ENCODE peak calls at places on chromosomes 6 and 20, in ten cellular contexts. One of them, this sample, is unnamed.

GRCh38 chr20:6765469-6766058 is 1.9 kb upstream of the BMP2 start:
- DNase-seq in neural progenitor cell: peak; percentile 46
- DNase-seq in fibroblast of lung: peak; percentile 82
- DNase-seq in cardiac muscle cell: peak; percentile 53
- DNase-seq in A673: peak; percentile 68
- DNase-seq in colonic mucosa: no peak
- DNase-seq in tibial nerve: peak; percentile 20
- DNase-seq in aorta: no peak
- DNase-seq in A549: peak; percentile 13
- DNase-seq in heart right ventricle: no peak
- DNase-seq in this sample: no peak

GRCh38 chr20:60953311-60953710 is 298.8 kb upstream of the CDH4 start:
- DNase-seq in neural progenitor cell: peak; percentile 45
- DNase-seq in fibroblast of lung: no peak
- DNase-seq in cardiac muscle cell: no peak
- DNase-seq in A673: no peak
- DNase-seq in colonic mucosa: no peak
- DNase-seq in tibial nerve: no peak
- DNase-seq in aorta: no peak
- DNase-seq in A549: no peak
- DNase-seq in heart right ventricle: no peak
- DNase-seq in this sample: no peak

GRCh38 chr20:58690351-58690750 is 2.2 kb upstream of the NPEPL1 start:
- DNase-seq in neural progenitor cell: no peak
- DNase-seq in fibroblast of lung: no peak
- DNase-seq in cardiac muscle cell: no peak
- DNase-seq in A673: no peak
- DNase-seq in colonic mucosa: no peak
- DNase-seq in tibial nerve: no peak
- DNase-seq in aorta: no peak
- DNase-seq in A549: no peak
- DNase-seq in heart right ventricle: no peak
- DNase-seq in this sample: no peak

GRCh38 chr6:28807682-28808280 is 116.0 kb downstream of the TRIM27 start:
- DNase-seq in neural progenitor cell: peak; percentile 75
- DNase-seq in fibroblast of lung: peak; percentile 57
- DNase-seq in cardiac muscle cell: no peak
- DNase-seq in A673: peak; percentile 88
- DNase-seq in colonic mucosa: peak; percentile 42
- DNase-seq in tibial nerve: no peak
- DNase-seq in aorta: no peak
- DNase-seq in A549: no peak
- DNase-seq in heart right ventricle: no peak
- DNase-seq in this sample: no peak

GRCh38 chr6:16258709-16259075 is 20.3 kb downstream of the GMPR start:
- DNase-seq in neural progenitor cell: no peak
- DNase-seq in fibroblast of lung: no peak
- DNase-seq in cardiac muscle cell: no peak
- DNase-seq in A673: no peak
- DNase-seq in colonic mucosa: no peak
- DNase-seq in tibial nerve: no peak
- DNase-seq in aorta: no peak
- DNase-seq in A549: no peak
- DNase-seq in heart right ventricle: no peak
- DNase-seq in this sample: no peak

GRCh38 chr20:25197173-25197869 is 1.8 kb downstream of the ENTPD6 start:
- DNase-seq in neural progenitor cell: no peak
- DNase-seq in fibroblast of lung: no peak
- DNase-seq in cardiac muscle cell: no peak
- DNase-seq in A673: no peak
- DNase-seq in colonic mucosa: peak; percentile 58
- DNase-seq in tibial nerve: no peak
- DNase-seq in aorta: no peak
- DNase-seq in A549: no peak
- DNase-seq in heart right ventricle: no peak
- DNase-seq in this sample: peak; percentile 39

GRCh38 chr6:95318137-95318536 is 259.2 kb upstream of the MANEA start:
- DNase-seq in neural progenitor cell: no peak
- DNase-seq in fibroblast of lung: no peak
- DNase-seq in cardiac muscle cell: no peak
- DNase-seq in A673: no peak
- DNase-seq in colonic mucosa: no peak
- DNase-seq in tibial nerve: no peak
- DNase-seq in aorta: no peak
- DNase-seq in A549: no peak
- DNase-seq in heart right ventricle: no peak
- DNase-seq in this sample: no peak

GRCh38 chr6:117615981-117616961 is 14.0 kb upstream of the GOPC start:
- DNase-seq in neural progenitor cell: peak; percentile 39
- DNase-seq in fibroblast of lung: no peak
- DNase-seq in cardiac muscle cell: no peak
- DNase-seq in A673: no peak
- DNase-seq in colonic mucosa: no peak
- DNase-seq in tibial nerve: no peak
- DNase-seq in aorta: no peak
- DNase-seq in A549: no peak
- DNase-seq in heart right ventricle: no peak
- DNase-seq in this sample: no peak

GRCh38 chr20:12695937-12696336 is 312.8 kb upstream of the SPTLC3 start:
- DNase-seq in neural progenitor cell: no peak
- DNase-seq in fibroblast of lung: no peak
- DNase-seq in cardiac muscle cell: no peak
- DNase-seq in A673: no peak
- DNase-seq in colonic mucosa: no peak
- DNase-seq in tibial nerve: no peak
- DNase-seq in aorta: no peak
- DNase-seq in A549: no peak
- DNase-seq in heart right ventricle: no peak
- DNase-seq in this sample: no peak

GRCh38 chr6:125832396-125832795 is 41.6 kb downstream of the NCOA7 start:
- DNase-seq in neural progenitor cell: no peak
- DNase-seq in fibroblast of lung: no peak
- DNase-seq in cardiac muscle cell: peak; percentile 3
- DNase-seq in A673: no peak
- DNase-seq in colonic mucosa: no peak
- DNase-seq in tibial nerve: no peak
- DNase-seq in aorta: no peak
- DNase-seq in A549: no peak
- DNase-seq in heart right ventricle: no peak
- DNase-seq in this sample: no peak

GRCh38 chr6:42877695-42878094 is 1.7 kb upstream of the RPL7L1 start:
- DNase-seq in neural progenitor cell: no peak
- DNase-seq in fibroblast of lung: no peak
- DNase-seq in cardiac muscle cell: no peak
- DNase-seq in A673: no peak
- DNase-seq in colonic mucosa: no peak
- DNase-seq in tibial nerve: no peak
- DNase-seq in aorta: no peak
- DNase-seq in A549: no peak
- DNase-seq in heart right ventricle: no peak
- DNase-seq in this sample: no peak

DNA sequence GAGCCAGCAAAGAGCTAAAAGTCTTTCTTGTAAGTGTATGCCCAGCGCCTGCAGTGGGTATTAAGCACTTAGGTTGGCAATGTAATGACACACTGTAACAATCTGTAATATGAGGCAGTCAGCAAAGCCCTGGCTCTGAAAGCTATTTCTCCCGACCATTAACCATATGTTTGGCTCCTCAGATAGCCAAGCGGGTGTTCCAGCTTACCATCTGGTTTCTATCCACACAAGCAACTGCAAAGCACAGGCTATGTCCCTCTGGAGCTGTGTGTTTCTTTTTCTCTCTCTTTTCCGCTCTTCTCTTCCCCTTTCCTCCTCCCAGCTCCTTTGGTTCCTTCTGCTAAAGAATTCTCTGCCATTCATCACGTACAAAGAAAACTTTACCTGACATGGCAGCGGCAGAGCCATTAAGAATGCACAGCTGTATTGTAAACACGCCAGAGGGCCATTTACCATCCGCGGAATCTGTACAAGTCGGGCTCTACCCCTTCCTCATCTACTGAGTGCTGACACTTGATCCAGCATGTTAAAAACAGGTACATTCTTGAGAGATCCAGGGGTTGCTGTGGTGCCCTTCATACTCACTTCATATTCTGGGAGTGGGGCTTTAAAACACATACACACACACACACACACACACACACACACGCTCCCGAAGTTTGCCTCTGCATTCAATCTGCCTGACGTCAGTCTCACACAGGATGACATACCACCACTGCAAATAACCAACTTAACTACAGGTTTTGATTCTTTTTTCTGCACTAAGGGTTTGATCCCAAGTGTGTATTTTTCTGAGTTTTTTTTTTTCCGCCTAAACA is 77.3 kb downstream of the BACH2 start:
- DNase-seq in neural progenitor cell: peak; percentile 43
- DNase-seq in fibroblast of lung: peak; percentile 97
- DNase-seq in cardiac muscle cell: peak; percentile 61
- DNase-seq in A673: peak; percentile 71
- DNase-seq in colonic mucosa: peak; percentile 35
- DNase-seq in tibial nerve: peak; percentile 52
- DNase-seq in aorta: no peak
- DNase-seq in A549: no peak
- DNase-seq in heart right ventricle: no peak
- DNase-seq in this sample: no peak
- H3K4me3 ChIP-seq in neural progenitor cell: no peak overlapping the region
- H3K4me3 ChIP-seq in fibroblast of lung: peak overlapping the region; percentile 57
- H3K4me3 ChIP-seq in cardiac muscle cell: no peak overlapping the region
- H3K4me3 ChIP-seq in A673: no peak overlapping the region
- H3K4me3 ChIP-seq in colonic mucosa: no peak overlapping the region
- H3K4me3 ChIP-seq in tibial nerve: no peak overlapping the region
- H3K4me3 ChIP-seq in aorta: peak overlapping the region; percentile 34
- H3K4me3 ChIP-seq in A549: no peak overlapping the region
- H3K4me3 ChIP-seq in heart right ventricle: peak overlapping the region; percentile 48
- H3K4me3 ChIP-seq in this sample: peak overlapping the region; percentile 44

GRCh38 chr6:56793938-56794337 is 151.2 kb upstream of the DST start:
- DNase-seq in neural progenitor cell: no peak
- DNase-seq in fibroblast of lung: no peak
- DNase-seq in cardiac muscle cell: no peak
- DNase-seq in A673: no peak
- DNase-seq in colonic mucosa: no peak
- DNase-seq in tibial nerve: no peak
- DNase-seq in aorta: no peak
- DNase-seq in A549: no peak
- DNase-seq in heart right ventricle: no peak
- DNase-seq in this sample: no peak

GRCh38 chr6:56799966-56800365 is 154.9 kb upstream of the BEND6 start:
- DNase-seq in neural progenitor cell: no peak
- DNase-seq in fibroblast of lung: no peak
- DNase-seq in cardiac muscle cell: no peak
- DNase-seq in A673: no peak
- DNase-seq in colonic mucosa: no peak
- DNase-seq in tibial nerve: no peak
- DNase-seq in aorta: no peak
- DNase-seq in A549: no peak
- DNase-seq in heart right ventricle: no peak
- DNase-seq in this sample: no peak

GRCh38 chr6:56798163-56798562 is 155.5 kb upstream of the DST start:
- DNase-seq in neural progenitor cell: no peak
- DNase-seq in fibroblast of lung: peak; percentile 92
- DNase-seq in cardiac muscle cell: no peak
- DNase-seq in A673: peak; percentile 64
- DNase-seq in colonic mucosa: no peak
- DNase-seq in tibial nerve: no peak
- DNase-seq in aorta: no peak
- DNase-seq in A549: no peak
- DNase-seq in heart right ventricle: no peak
- DNase-seq in this sample: no peak

GRCh38 chr6:56794421-56794820 is 151.7 kb upstream of the DST start:
- DNase-seq in neural progenitor cell: no peak
- DNase-seq in fibroblast of lung: no peak
- DNase-seq in cardiac muscle cell: no peak
- DNase-seq in A673: no peak
- DNase-seq in colonic mucosa: no peak
- DNase-seq in tibial nerve: no peak
- DNase-seq in aorta: no peak
- DNase-seq in A549: no peak
- DNase-seq in heart right ventricle: no peak
- DNase-seq in this sample: no peak

DNA sequence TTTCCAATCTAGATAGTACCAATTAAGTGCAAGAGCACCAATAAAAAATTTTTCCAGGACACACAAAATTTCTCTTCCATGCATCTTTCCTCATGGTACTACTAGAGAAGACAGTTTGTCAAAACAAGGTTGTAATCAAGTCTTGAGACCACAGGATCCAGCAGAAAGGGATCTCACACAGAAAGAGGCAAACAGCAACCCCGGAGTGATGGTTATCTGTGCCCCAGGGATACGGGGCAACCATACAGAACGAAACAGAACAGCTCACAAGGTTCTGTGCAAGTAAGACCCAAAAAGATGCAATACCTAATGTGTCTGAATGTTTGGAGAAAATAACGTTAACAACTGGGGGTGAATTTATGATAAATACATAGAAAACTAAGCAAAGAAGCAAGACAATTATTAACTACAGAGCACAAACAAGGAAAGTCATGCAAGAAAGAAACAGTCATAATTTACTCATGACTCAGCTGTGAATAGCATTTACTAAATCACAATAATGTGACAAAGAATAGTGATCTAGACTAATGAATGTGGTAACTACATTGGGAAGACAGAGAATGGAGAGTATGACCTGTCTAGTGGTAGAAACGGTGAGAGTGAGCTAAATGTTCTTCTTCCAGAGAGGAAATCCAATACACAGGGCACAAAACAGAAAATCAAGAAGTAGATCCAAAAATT is 153.3 kb upstream of the DST start:
- DNase-seq in neural progenitor cell: no peak
- DNase-seq in fibroblast of lung: peak; percentile 27
- DNase-seq in cardiac muscle cell: no peak
- DNase-seq in A673: no peak
- DNase-seq in colonic mucosa: no peak
- DNase-seq in tibial nerve: no peak
- DNase-seq in aorta: no peak
- DNase-seq in A549: peak; percentile 12
- DNase-seq in heart right ventricle: no peak
- DNase-seq in this sample: no peak
- H3K27ac ChIP-seq in neural progenitor cell: peak overlapping the region; percentile 25
- H3K27ac ChIP-seq in fibroblast of lung: no peak overlapping the region
- H3K27ac ChIP-seq in cardiac muscle cell: no peak overlapping the region
- H3K27ac ChIP-seq in A673: no peak overlapping the region
- H3K27ac ChIP-seq in colonic mucosa: no peak overlapping the region
- H3K27ac ChIP-seq in tibial nerve: no peak overlapping the region
- H3K27ac ChIP-seq in aorta: no peak overlapping the region
- H3K27ac ChIP-seq in A549: peak overlapping the region; percentile 80
- H3K27ac ChIP-seq in heart right ventricle: peak overlapping the region; percentile 71
- H3K27ac ChIP-seq in this sample: no peak overlapping the region

GRCh38 chr20:31490752-31491151 is 15.7 kb downstream of the REM1 start:
- DNase-seq in neural progenitor cell: no peak
- DNase-seq in fibroblast of lung: no peak
- DNase-seq in cardiac muscle cell: no peak
- DNase-seq in A673: no peak
- DNase-seq in colonic mucosa: no peak
- DNase-seq in tibial nerve: no peak
- DNase-seq in aorta: no peak
- DNase-seq in A549: no peak
- DNase-seq in heart right ventricle: no peak
- DNase-seq in this sample: no peak
- H3K9me3 ChIP-seq in neural progenitor cell: peaks cover 12% of the 10 kb centered on the region
- H3K9me3 ChIP-seq in fibroblast of lung: no peaks in the 10 kb centered on the region
- H3K9me3 ChIP-seq in cardiac muscle cell: no peaks in the 10 kb centered on the region
- H3K9me3 ChIP-seq in A673: no peaks in the 10 kb centered on the region
- H3K9me3 ChIP-seq in colonic mucosa: no peaks in the 10 kb centered on the region
- H3K9me3 ChIP-seq in tibial nerve: no peaks in the 10 kb centered on the region
- H3K9me3 ChIP-seq in aorta: no peaks in the 10 kb centered on the region
- H3K9me3 ChIP-seq in A549: no peaks in the 10 kb centered on the region
- H3K9me3 ChIP-seq in heart right ventricle: no peaks in the 10 kb centered on the region
- H3K9me3 ChIP-seq in this sample: no peaks in the 10 kb centered on the region

GRCh38 chr6:15116889-15117288 is 129.0 kb upstream of the JARID2 start:
- DNase-seq in neural progenitor cell: no peak
- DNase-seq in fibroblast of lung: no peak
- DNase-seq in cardiac muscle cell: no peak
- DNase-seq in A673: no peak
- DNase-seq in colonic mucosa: no peak
- DNase-seq in tibial nerve: no peak
- DNase-seq in aorta: no peak
- DNase-seq in A549: no peak
- DNase-seq in heart right ventricle: no peak
- DNase-seq in this sample: no peak
- H3K4me3 ChIP-seq in neural progenitor cell: no peak overlapping the region
- H3K4me3 ChIP-seq in fibroblast of lung: no peak overlapping the region
- H3K4me3 ChIP-seq in cardiac muscle cell: no peak overlapping the region
- H3K4me3 ChIP-seq in A673: no peak overlapping the region
- H3K4me3 ChIP-seq in colonic mucosa: no peak overlapping the region
- H3K4me3 ChIP-seq in tibial nerve: no peak overlapping the region
- H3K4me3 ChIP-seq in aorta: no peak overlapping the region
- H3K4me3 ChIP-seq in A549: no peak overlapping the region
- H3K4me3 ChIP-seq in heart right ventricle: no peak overlapping the region
- H3K4me3 ChIP-seq in this sample: no peak overlapping the region

This sample was measured in naive thymus-derived CD4-positive, alpha-beta T cell.